ENCODE peak calls at places on chromosomes 3 and 15, in eight cellular contexts. L is tibial artery; K is heart right ventricle; H is fibroblast of mammary gland; N is NCI-H1092 treated with DMSO at 0.1 percent for 48 hours; O is T-helper 17 cell; D is cardiac septum; V is activated CD8-positive, alpha-beta T cell treated with anti-CD3 and anti-CD28 coated beads for 36 hours. Q is an unnamed sample.

GRCh38 chr3:184298759-184299487 is at the start of gene PSMD2:
- DNase-seq in H (peak), K (peak), N (peak), D (peak), O (peak), V (peak), L (peak), Q (peak)

GRCh38 chr15:85329561-85330421 is 50.6 kb upstream of the AKAP13 start:
- DNase-seq in D (no peak), H (peak), L (no peak), V (peak), N (no peak), K (peak), O (no peak), Q (peak)

GRCh38 chr3:41304603-41305002 is 105.3 kb downstream of the CTNNB1 start:
- DNase-seq in O (no peak), D (no peak), H (peak), L (no peak), K (no peak), N (no peak), V (no peak), Q (no peak)

GRCh38 chr3:66602691-66603090 is 101.9 kb upstream of the LRIG1 start:
- DNase-seq in H (no peak), N (no peak), O (no peak), D (no peak), K (no peak), L (no peak), V (no peak), Q (no peak)

GRCh38 chr15:78105541-78106241 is 13.3 kb downstream of the SH2D7 start:
- DNase-seq in N (no peak), D (no peak), H (peak), K (no peak), L (no peak), O (no peak), V (peak), Q (peak)

GRCh38 chr3:168820748-168821445 is 725.2 kb upstream of the GOLIM4 start:
- DNase-seq in O (no peak), D (no peak), K (no peak), V (no peak), H (no peak), N (peak), L (no peak), Q (no peak)

GRCh38 chr3:113773381-113773780 is 26.5 kb downstream of the ATP6V1A start:
- DNase-seq in V (no peak), N (no peak), H (peak), L (no peak), D (no peak), K (no peak), O (no peak), Q (no peak)

GRCh38 chr3:141426404-141427034 is 58.2 kb downstream of the ZBTB38 start:
- DNase-seq in O (no peak), V (no peak), H (peak), K (peak), D (peak), N (no peak), L (peak), Q (no peak)

GRCh38 chr3:47394140-47394855 is 13.5 kb downstream of the PTPN23 start:
- DNase-seq in L (no peak), N (no peak), V (no peak), H (no peak), O (no peak), D (no peak), K (no peak), Q (no peak)

GRCh38 chr3:127002195-127003174 is 19.6 kb downstream of the PLXNA1 start:
- DNase-seq in O (no peak), K (peak), N (no peak), D (peak), V (peak), H (peak), L (peak), Q (no peak)

GRCh38 chr3:122665226-122665786 is 15.3 kb upstream of the PARP14 start:
- DNase-seq in V (no peak), O (no peak), K (no peak), L (no peak), D (no peak), N (no peak), H (no peak), Q (no peak)